ENCODE peak calls at places on chromosomes 5 and 9, in eight cellular contexts. Z is cardiac septum; W is ovary; J is MV-4-11; M is activated effector memory CD4-positive, alpha-beta T cell treated with anti-CD3 and anti-CD28 coated beads, Interleukin-2, amount 50 U/mL, for 16 hours; X is endothelial cell; E is stimulated activated CD4-positive, alpha-beta T cell treated with anti-CD3 and anti-CD28 coated beads, Interleukin-2, amount 100 ng/mL, for 48 hours; P is NCI-H82. S is an unnamed sample.

GRCh38 chr9:4508246-4508906 is 18.1 kb downstream of the SLC1A1 start:
- DNase-seq in J (no peak), P (no peak), X (no peak), W (no peak), Z (no peak), M (no peak), E (no peak), S (no peak)

GRCh38 chr9:129569506-129570449 is 51.1 kb downstream of the C9orf50 start:
- DNase-seq in E (no peak), X (no peak), P (peak; percentile 60), W (peak; percentile 56), J (no peak), M (no peak), Z (no peak), S (peak; percentile 59)

GRCh38 chr5:73451218-73452130 is 2.9 kb upstream of the FOXD1 start:
- DNase-seq in J (peak; percentile 5), M (peak; percentile 89), W (no peak), E (peak; percentile 69), X (peak; percentile 86), Z (no peak), P (peak; percentile 66), S (peak; percentile 66)

GRCh38 chr5:166499452-166500240 is 1791.8 kb upstream of the WWC1 start:
- DNase-seq in M (no peak), X (no peak), P (no peak), Z (no peak), J (no peak), E (no peak), W (no peak), S (no peak)

GRCh38 chr5:172620506-172620905 is 20.6 kb upstream of the NEURL1B start:
- DNase-seq in P (no peak), J (no peak), X (no peak), W (no peak), E (no peak), Z (peak; percentile 50), M (no peak), S (no peak)

GRCh38 chr5:172443441-172444109 is 10.8 kb downstream of the SH3PXD2B start:
- DNase-seq in M (peak; percentile 73), Z (peak; percentile 89), W (peak; percentile 91), X (no peak), P (peak; percentile 89), J (peak; percentile 25), E (peak; percentile 50), S (peak; percentile 78)

GRCh38 chr9:126813072-126813471 is 8.2 kb downstream of the ZBTB43 start:
- DNase-seq in E (no peak), P (no peak), Z (no peak), W (no peak), J (no peak), X (no peak), M (no peak), S (no peak)

GRCh38 chr5:119356384-119357188 is 767 bp downstream of the TNFAIP8 start:
- DNase-seq in J (peak; percentile 49), X (no peak), E (no peak), P (no peak), W (no peak), M (no peak), Z (no peak), S (no peak)

GRCh38 chr5:179304466-179304865 is 40.8 kb downstream of the ADAMTS2 start:
- DNase-seq in X (no peak), J (no peak), P (no peak), Z (no peak), E (no peak), W (no peak), M (no peak), S (no peak)

GRCh38 chr5:172002310-172002709 is 4.1 kb downstream of the FBXW11 start:
- DNase-seq in P (peak; percentile 43), E (no peak), J (no peak), Z (no peak), X (no peak), W (no peak), M (no peak), S (no peak)

GRCh38 chr5:78243639-78244038 is 50.9 kb downstream of the AP3B1 start:
- DNase-seq in P (no peak), E (no peak), X (no peak), J (no peak), Z (no peak), W (no peak), M (no peak), S (no peak)

GRCh38 chr5:57412010-57412409 is 70.6 kb downstream of the ACTBL2 start:
- DNase-seq in E (no peak), Z (no peak), J (peak; percentile 68), P (no peak), X (no peak), W (no peak), M (no peak), S (no peak)

GRCh38 chr9:77981332-77981731 is 50.3 kb downstream of the GNAQ start:
- DNase-seq in Z (peak; percentile 81), J (peak; percentile 53), M (no peak), E (no peak), X (no peak), P (no peak), W (no peak), S (peak; percentile 42)

GRCh38 chr5:39943811-39944210 is 519.0 kb upstream of the DAB2 start:
- DNase-seq in W (no peak), J (no peak), E (no peak), M (no peak), P (no peak), X (no peak), Z (no peak), S (no peak)

GRCh38 chr5:78215972-78216371 is 78.5 kb downstream of the AP3B1 start:
- DNase-seq in Z (no peak), P (no peak), J (no peak), M (no peak), W (no peak), E (no peak), X (no peak), S (no peak)

GRCh38 chr5:148179234-148179824 is 11.0 kb downstream of the SPINK14 start:
- DNase-seq in X (peak; percentile 16), Z (no peak), J (peak; percentile 51), P (peak; percentile 71), E (no peak), W (no peak), M (no peak), S (no peak)

GRCh38 chr9:76576344-76576743 is 117.4 kb downstream of the GCNT1 start:
- DNase-seq in W (no peak), E (peak; percentile 46), X (no peak), P (peak; percentile 11), Z (no peak), J (peak; percentile 99), M (peak; percentile 73), S (no peak)

GRCh38 chr9:88835038-88835466 is 156.2 kb upstream of the S1PR3 start:
- DNase-seq in Z (no peak), M (no peak), X (no peak), P (no peak), W (no peak), E (no peak), J (peak; percentile 97), S (no peak)

GRCh38 chr5:111830333-111830732 is 73.3 kb upstream of the NREP start:
- DNase-seq in E (no peak), M (no peak), W (no peak), P (peak; percentile 4), J (no peak), X (no peak), Z (no peak), S (no peak)

GRCh38 chr5:143828710-143829109 is 16.7 kb downstream of the HMHB1 start:
- DNase-seq in W (no peak), X (no peak), E (no peak), P (no peak), M (peak; percentile 64), Z (no peak), J (no peak), S (no peak)

GRCh38 chr9:93874242-93874641 is 80.9 kb downstream of the BARX1 start:
- DNase-seq in X (no peak), J (no peak), W (no peak), P (no peak), M (no peak), Z (no peak), E (no peak), S (no peak)

GRCh38 chr9:80968611-80969010 is 720.7 kb downstream of the TLE1 start:
- DNase-seq in E (no peak), M (no peak), Z (no peak), W (no peak), X (no peak), P (no peak), J (no peak), S (no peak)

GRCh38 chr5:81838307-81838906 is 87.5 kb upstream of the SSBP2 start:
- DNase-seq in W (no peak), P (peak; percentile 41), J (peak; percentile 54), E (no peak), Z (no peak), X (no peak), M (no peak), S (no peak)

GRCh38 chr5:174724484-174725260 is at the start of gene MSX2:
- DNase-seq in P (peak; percentile 89), E (peak; percentile 14), Z (peak; percentile 90), X (peak; percentile 87), W (peak; percentile 31), M (peak; percentile 74), J (peak; percentile 85), S (peak; percentile 86)

GRCh38 chr5:81907012-81907411 is 64.8 kb upstream of the ATG10 start:
- DNase-seq in M (no peak), E (no peak), W (no peak), X (no peak), P (no peak), Z (no peak), J (no peak), S (no peak)

GRCh38 chr5:179829732-179830435 is 9.2 kb downstream of the SQSTM1 start:
- DNase-seq in E (no peak), P (no peak), Z (no peak), M (no peak), W (no peak), X (no peak), J (no peak), S (no peak)

GRCh38 chr9:6680797-6681146 is 35.2 kb upstream of the GLDC start:
- DNase-seq in W (no peak), Z (no peak), X (peak; percentile 64), M (peak; percentile 89), J (peak; percentile 77), E (peak; percentile 57), P (peak; percentile 84), S (no peak)

GRCh38 chr5:39379683-39380082 is 15.4 kb upstream of the C9 start:
- DNase-seq in X (no peak), P (no peak), J (no peak), W (no peak), M (no peak), Z (no peak), E (no peak), S (no peak)

GRCh38 chr5:149264432-149265069 is 7.1 kb upstream of the AFAP1L1 start:
- DNase-seq in X (peak; percentile 38), W (no peak), J (no peak), E (no peak), M (peak; percentile 76), Z (no peak), P (peak; percentile 74), S (peak; percentile 73)